ENCODE peak calls at places on chromosomes 6 and 20, in seven cellular contexts. E is HepG2; X is H4; C is T-helper 1 cell; V is body of pancreas; F is CD8-positive, alpha-beta T cell; O is kidney glomerular epithelial cell. I is an unnamed sample.

GRCh38 chr6:170152111-170152926 is 138.6 kb downstream of the DLL1 start:
- DNase-seq in C (no peak), F (no peak), O (no peak), V (peak), X (no peak), E (no peak), I (peak)

GRCh38 chr20:57695012-57695411 is 14.8 kb downstream of the PMEPA1 start:
- DNase-seq in F (no peak), C (no peak), O (peak), E (no peak), V (peak), X (no peak), I (peak)

GRCh38 chr20:667351-668034 is 8.1 kb downstream of the SCRT2 start:
- DNase-seq in O (no peak), C (peak), X (peak), V (peak), F (peak), E (peak), I (peak)

GRCh38 chr6:79301290-79301689 is 66.8 kb upstream of the HMGN3 start:
- DNase-seq in V (no peak), X (no peak), E (no peak), O (peak), F (no peak), C (no peak), I (no peak)

GRCh38 chr6:130453230-130453629 is 87.4 kb downstream of the TMEM200A start:
- DNase-seq in F (no peak), O (no peak), V (no peak), C (peak), X (no peak), E (no peak), I (no peak)

GRCh38 chr6:21740719-21741118 is 147.2 kb downstream of the SOX4 start:
- DNase-seq in E (no peak), C (no peak), V (no peak), X (no peak), F (no peak), O (no peak), I (no peak)

GRCh38 chr6:26230336-26230735 is 134.7 kb upstream of the BTN3A2 start:
- DNase-seq in C (no peak), X (no peak), O (no peak), F (no peak), V (no peak), E (no peak), I (no peak)

GRCh38 chr20:56875803-56876202 is 246.7 kb downstream of the TFAP2C start:
- DNase-seq in O (no peak), V (no peak), F (no peak), C (no peak), X (no peak), E (no peak), I (no peak)

GRCh38 chr6:11975353-11975977 is 36.6 kb upstream of the HIVEP1 start:
- DNase-seq in F (no peak), V (no peak), X (no peak), C (peak), E (no peak), O (no peak), I (no peak)

GRCh38 chr6:129653746-129654145 is 56.2 kb downstream of the ARHGAP18 start:
- DNase-seq in F (no peak), E (no peak), C (no peak), X (no peak), O (no peak), V (no peak), I (no peak)

GRCh38 chr20:6178537-6178936 is 55.7 kb upstream of the FERMT1 start:
- DNase-seq in E (peak), X (peak), O (peak), V (no peak), F (no peak), C (no peak), I (peak)

GRCh38 chr6:159610881-159611280 is 82.2 kb downstream of the SOD2 start:
- DNase-seq in E (no peak), C (no peak), F (no peak), X (no peak), V (no peak), O (no peak), I (no peak)

GRCh38 chr20:64260239-64260638 is 4.7 kb downstream of the PCMTD2 start:
- DNase-seq in E (no peak), X (no peak), V (no peak), F (no peak), O (no peak), C (no peak), I (no peak)

GRCh38 chr6:89562114-89562815 is 76.3 kb downstream of the LYRM2 start:
- DNase-seq in E (no peak), O (no peak), F (no peak), C (no peak), X (no peak), V (no peak), I (no peak)

GRCh38 chr20:24502184-24502583 is 32.8 kb downstream of the SYNDIG1 start:
- DNase-seq in V (no peak), C (no peak), F (no peak), X (no peak), E (no peak), O (peak), I (no peak)

GRCh38 chr6:37738216-37738615 is 40.5 kb upstream of the MDGA1 start:
- DNase-seq in E (no peak), X (no peak), V (no peak), C (no peak), F (no peak), O (no peak), I (no peak)

GRCh38 chr6:12791371-12791770 is 74.8 kb downstream of the PHACTR1 start:
- DNase-seq in X (no peak), O (no peak), C (no peak), V (no peak), F (no peak), E (no peak), I (no peak)

GRCh38 chr20:61536671-61537070 is 284.6 kb downstream of the CDH4 start:
- DNase-seq in V (no peak), C (no peak), F (no peak), O (no peak), E (no peak), X (no peak), I (no peak)

GRCh38 chr6:53410508-53411258 is 61.9 kb upstream of the ELOVL5 start:
- DNase-seq in X (peak), F (peak), E (peak), V (peak), C (peak), O (no peak), I (peak)

GRCh38 chr20:13739726-13740649 is 44.7 kb downstream of the ESF1 start:
- DNase-seq in C (no peak), X (no peak), F (no peak), E (no peak), O (no peak), V (no peak), I (no peak)

GRCh38 chr20:50478162-50479036 is 31.8 kb upstream of the PTPN1 start:
- DNase-seq in E (peak), O (no peak), C (peak), X (peak), V (peak), F (peak), I (peak)

GRCh38 chr6:42099340-42100028 is 42.9 kb downstream of the C6orf132 start:
- DNase-seq in X (no peak), E (peak), V (peak), O (no peak), F (no peak), C (peak), I (peak)

GRCh38 chr20:63334356-63334755 is 26.8 kb downstream of the CHRNA4 start:
- DNase-seq in F (no peak), X (no peak), O (no peak), V (no peak), C (no peak), E (no peak), I (no peak)

GRCh38 chr6:132964101-132964867 is 149.9 kb downstream of the RPS12 start:
- DNase-seq in E (peak), V (no peak), F (no peak), C (no peak), X (peak), O (peak), I (peak)

GRCh38 chr6:112576421-112576820 is 229.3 kb downstream of the RFPL4B start:
- DNase-seq in C (no peak), X (no peak), O (no peak), V (no peak), F (no peak), E (no peak), I (no peak)

GRCh38 chr6:52533491-52533890 is 43.4 kb downstream of the TRAM2 start:
- DNase-seq in O (no peak), V (no peak), F (no peak), C (no peak), X (no peak), E (no peak), I (no peak)

GRCh38 chr6:109117346-109118035 is 22.2 kb downstream of the CEP57L1 start:
- DNase-seq in V (no peak), X (no peak), C (no peak), O (no peak), E (peak), F (no peak), I (no peak)

GRCh38 chr6:70314240-70314639 is 11.4 kb upstream of the COL9A1 start:
- DNase-seq in X (no peak), V (no peak), E (no peak), O (no peak), F (no peak), C (no peak), I (no peak)

GRCh38 chr20:63941282-63942060 is 14.7 kb downstream of the UCKL1 start:
- DNase-seq in F (peak), O (no peak), V (peak), E (no peak), C (peak), X (no peak), I (peak)

GRCh38 chr6:151022492-151022891 is 157.0 kb downstream of the MTHFD1L start:
- DNase-seq in E (no peak), C (no peak), V (no peak), O (no peak), F (no peak), X (no peak), I (no peak)

GRCh38 chr20:20076297-20077065 is 24.1 kb downstream of the CFAP61 start:
- DNase-seq in F (no peak), E (no peak), C (no peak), O (no peak), X (peak), V (no peak), I (no peak)

GRCh38 chr6:25089442-25089841 is 153.7 kb upstream of the RIPOR2 start:
- DNase-seq in F (no peak), O (no peak), E (no peak), V (no peak), X (no peak), C (no peak), I (no peak)

GRCh38 chr6:108874470-108875160 is 26.4 kb downstream of the ARMC2 start:
- DNase-seq in O (no peak), C (peak), V (no peak), E (no peak), F (no peak), X (no peak), I (no peak)

GRCh38 chr6:7424967-7425807 is 35.6 kb downstream of the RIOK1 start:
- DNase-seq in F (no peak), V (peak), X (no peak), C (no peak), O (peak), E (peak), I (peak)

I was measured in HT-29.